ENCODE peak calls at places on chromosomes 7 and 10, in eight cellular contexts. One of them, this sample, is unnamed.

GRCh38 chr10:75202321-75203096 is 8.1 kb upstream of the VDAC2 start:
- ATAC-seq in IMR-90: peak
- ATAC-seq in Panc1: no peak
- ATAC-seq in stimulated activated memory B cell treated with anti-CD40 and anti-IgM and Interleukin-4, amounts not matched to agents 10 μg/mL and 1 μg/mL and 100 μg/mL, for 72 hours: no peak
- ATAC-seq in body of pancreas: peak
- ATAC-seq in Right ventricle myocardium superior: peak
- ATAC-seq in aorta: peak
- ATAC-seq in Right ventricle myocardium inferior: peak
- ATAC-seq in this sample: no peak

GRCh38 chr10:22453948-22454347 is 108.7 kb downstream of the SPAG6 start:
- ATAC-seq in IMR-90: no peak
- ATAC-seq in Panc1: no peak
- ATAC-seq in stimulated activated memory B cell treated with anti-CD40 and anti-IgM and Interleukin-4, amounts not matched to agents 10 μg/mL and 1 μg/mL and 100 μg/mL, for 72 hours: no peak
- ATAC-seq in body of pancreas: no peak
- ATAC-seq in Right ventricle myocardium superior: no peak
- ATAC-seq in aorta: no peak
- ATAC-seq in Right ventricle myocardium inferior: no peak
- ATAC-seq in this sample: no peak

GRCh38 chr10:74949434-74949833 is 123.0 kb downstream of the KAT6B start:
- ATAC-seq in IMR-90: peak
- ATAC-seq in Panc1: peak
- ATAC-seq in stimulated activated memory B cell treated with anti-CD40 and anti-IgM and Interleukin-4, amounts not matched to agents 10 μg/mL and 1 μg/mL and 100 μg/mL, for 72 hours: no peak
- ATAC-seq in body of pancreas: no peak
- ATAC-seq in Right ventricle myocardium superior: no peak
- ATAC-seq in aorta: no peak
- ATAC-seq in Right ventricle myocardium inferior: no peak
- ATAC-seq in this sample: peak

GRCh38 chr10:96978621-96979154 is 146.6 kb downstream of the LCOR start:
- ATAC-seq in IMR-90: no peak
- ATAC-seq in Panc1: no peak
- ATAC-seq in stimulated activated memory B cell treated with anti-CD40 and anti-IgM and Interleukin-4, amounts not matched to agents 10 μg/mL and 1 μg/mL and 100 μg/mL, for 72 hours: peak
- ATAC-seq in body of pancreas: no peak
- ATAC-seq in Right ventricle myocardium superior: no peak
- ATAC-seq in aorta: no peak
- ATAC-seq in Right ventricle myocardium inferior: no peak
- ATAC-seq in this sample: peak

GRCh38 chr7:29269941-29270340 is 75.4 kb downstream of the CHN2 start:
- ATAC-seq in IMR-90: no peak
- ATAC-seq in Panc1: no peak
- ATAC-seq in stimulated activated memory B cell treated with anti-CD40 and anti-IgM and Interleukin-4, amounts not matched to agents 10 μg/mL and 1 μg/mL and 100 μg/mL, for 72 hours: no peak
- ATAC-seq in body of pancreas: no peak
- ATAC-seq in Right ventricle myocardium superior: no peak
- ATAC-seq in aorta: no peak
- ATAC-seq in Right ventricle myocardium inferior: no peak
- ATAC-seq in this sample: no peak

GRCh38 chr7:158849553-158850389 is 6.6 kb upstream of the DYNC2I1 start:
- ATAC-seq in IMR-90: no peak
- ATAC-seq in Panc1: peak
- ATAC-seq in stimulated activated memory B cell treated with anti-CD40 and anti-IgM and Interleukin-4, amounts not matched to agents 10 μg/mL and 1 μg/mL and 100 μg/mL, for 72 hours: no peak
- ATAC-seq in body of pancreas: no peak
- ATAC-seq in Right ventricle myocardium superior: no peak
- ATAC-seq in aorta: peak
- ATAC-seq in Right ventricle myocardium inferior: peak
- ATAC-seq in this sample: no peak

GRCh38 chr10:24115403-24115802 is 93.5 kb upstream of the KIAA1217 start:
- ATAC-seq in IMR-90: no peak
- ATAC-seq in Panc1: no peak
- ATAC-seq in stimulated activated memory B cell treated with anti-CD40 and anti-IgM and Interleukin-4, amounts not matched to agents 10 μg/mL and 1 μg/mL and 100 μg/mL, for 72 hours: no peak
- ATAC-seq in body of pancreas: no peak
- ATAC-seq in Right ventricle myocardium superior: peak
- ATAC-seq in aorta: peak
- ATAC-seq in Right ventricle myocardium inferior: peak
- ATAC-seq in this sample: no peak

GRCh38 chr7:44541028-44541869 is at the start of gene NPC1L1:
- ATAC-seq in IMR-90: no peak
- ATAC-seq in Panc1: no peak
- ATAC-seq in stimulated activated memory B cell treated with anti-CD40 and anti-IgM and Interleukin-4, amounts not matched to agents 10 μg/mL and 1 μg/mL and 100 μg/mL, for 72 hours: no peak
- ATAC-seq in body of pancreas: peak
- ATAC-seq in Right ventricle myocardium superior: no peak
- ATAC-seq in aorta: no peak
- ATAC-seq in Right ventricle myocardium inferior: no peak
- ATAC-seq in this sample: no peak

GRCh38 chr7:51229106-51229537 is 87.5 kb downstream of the COBL start:
- ATAC-seq in IMR-90: no peak
- ATAC-seq in Panc1: peak
- ATAC-seq in stimulated activated memory B cell treated with anti-CD40 and anti-IgM and Interleukin-4, amounts not matched to agents 10 μg/mL and 1 μg/mL and 100 μg/mL, for 72 hours: no peak
- ATAC-seq in body of pancreas: no peak
- ATAC-seq in Right ventricle myocardium superior: no peak
- ATAC-seq in aorta: no peak
- ATAC-seq in Right ventricle myocardium inferior: no peak
- ATAC-seq in this sample: no peak

GRCh38 chr10:79172881-79173280 is 104.1 kb downstream of the ZMIZ1 start:
- ATAC-seq in IMR-90: no peak
- ATAC-seq in Panc1: no peak
- ATAC-seq in stimulated activated memory B cell treated with anti-CD40 and anti-IgM and Interleukin-4, amounts not matched to agents 10 μg/mL and 1 μg/mL and 100 μg/mL, for 72 hours: no peak
- ATAC-seq in body of pancreas: no peak
- ATAC-seq in Right ventricle myocardium superior: no peak
- ATAC-seq in aorta: no peak
- ATAC-seq in Right ventricle myocardium inferior: no peak
- ATAC-seq in this sample: no peak

GRCh38 chr10:96440257-96441125 is 73.2 kb downstream of the TLL2 start:
- ATAC-seq in IMR-90: no peak
- ATAC-seq in Panc1: no peak
- ATAC-seq in stimulated activated memory B cell treated with anti-CD40 and anti-IgM and Interleukin-4, amounts not matched to agents 10 μg/mL and 1 μg/mL and 100 μg/mL, for 72 hours: no peak
- ATAC-seq in body of pancreas: no peak
- ATAC-seq in Right ventricle myocardium superior: peak
- ATAC-seq in aorta: no peak
- ATAC-seq in Right ventricle myocardium inferior: peak
- ATAC-seq in this sample: no peak

GRCh38 chr10:19572056-19572455 is 244.2 kb upstream of the PLXDC2 start:
- ATAC-seq in IMR-90: no peak
- ATAC-seq in Panc1: no peak
- ATAC-seq in stimulated activated memory B cell treated with anti-CD40 and anti-IgM and Interleukin-4, amounts not matched to agents 10 μg/mL and 1 μg/mL and 100 μg/mL, for 72 hours: no peak
- ATAC-seq in body of pancreas: no peak
- ATAC-seq in Right ventricle myocardium superior: no peak
- ATAC-seq in aorta: no peak
- ATAC-seq in Right ventricle myocardium inferior: no peak
- ATAC-seq in this sample: no peak

GRCh38 chr10:19824397-19825342 is 8.4 kb downstream of the PLXDC2 start:
- ATAC-seq in IMR-90: no peak
- ATAC-seq in Panc1: no peak
- ATAC-seq in stimulated activated memory B cell treated with anti-CD40 and anti-IgM and Interleukin-4, amounts not matched to agents 10 μg/mL and 1 μg/mL and 100 μg/mL, for 72 hours: no peak
- ATAC-seq in body of pancreas: no peak
- ATAC-seq in Right ventricle myocardium superior: peak
- ATAC-seq in aorta: no peak
- ATAC-seq in Right ventricle myocardium inferior: no peak
- ATAC-seq in this sample: no peak

GRCh38 chr7:37216156-37216839 is 232.4 kb downstream of the ELMO1 start:
- ATAC-seq in IMR-90: no peak
- ATAC-seq in Panc1: no peak
- ATAC-seq in stimulated activated memory B cell treated with anti-CD40 and anti-IgM and Interleukin-4, amounts not matched to agents 10 μg/mL and 1 μg/mL and 100 μg/mL, for 72 hours: no peak
- ATAC-seq in body of pancreas: peak
- ATAC-seq in Right ventricle myocardium superior: peak
- ATAC-seq in aorta: no peak
- ATAC-seq in Right ventricle myocardium inferior: peak
- ATAC-seq in this sample: no peak

GRCh38 chr7:12584940-12585339 is 14.4 kb downstream of the SCIN start:
- ATAC-seq in IMR-90: no peak
- ATAC-seq in Panc1: no peak
- ATAC-seq in stimulated activated memory B cell treated with anti-CD40 and anti-IgM and Interleukin-4, amounts not matched to agents 10 μg/mL and 1 μg/mL and 100 μg/mL, for 72 hours: peak
- ATAC-seq in body of pancreas: no peak
- ATAC-seq in Right ventricle myocardium superior: peak
- ATAC-seq in aorta: peak
- ATAC-seq in Right ventricle myocardium inferior: peak
- ATAC-seq in this sample: no peak

GRCh38 chr7:1204460-1204859 is 28.2 kb upstream of the UNCX start:
- ATAC-seq in IMR-90: no peak
- ATAC-seq in Panc1: no peak
- ATAC-seq in stimulated activated memory B cell treated with anti-CD40 and anti-IgM and Interleukin-4, amounts not matched to agents 10 μg/mL and 1 μg/mL and 100 μg/mL, for 72 hours: no peak
- ATAC-seq in body of pancreas: no peak
- ATAC-seq in Right ventricle myocardium superior: no peak
- ATAC-seq in aorta: peak
- ATAC-seq in Right ventricle myocardium inferior: no peak
- ATAC-seq in this sample: no peak

GRCh38 chr7:72408966-72409637 is 3.0 kb downstream of the CALN1 start:
- ATAC-seq in IMR-90: no peak
- ATAC-seq in Panc1: no peak
- ATAC-seq in stimulated activated memory B cell treated with anti-CD40 and anti-IgM and Interleukin-4, amounts not matched to agents 10 μg/mL and 1 μg/mL and 100 μg/mL, for 72 hours: no peak
- ATAC-seq in body of pancreas: no peak
- ATAC-seq in Right ventricle myocardium superior: no peak
- ATAC-seq in aorta: no peak
- ATAC-seq in Right ventricle myocardium inferior: no peak
- ATAC-seq in this sample: no peak

GRCh38 chr7:90425376-90425775 is 22.1 kb downstream of the CLDN12 start:
- ATAC-seq in IMR-90: no peak
- ATAC-seq in Panc1: no peak
- ATAC-seq in stimulated activated memory B cell treated with anti-CD40 and anti-IgM and Interleukin-4, amounts not matched to agents 10 μg/mL and 1 μg/mL and 100 μg/mL, for 72 hours: no peak
- ATAC-seq in body of pancreas: no peak
- ATAC-seq in Right ventricle myocardium superior: no peak
- ATAC-seq in aorta: no peak
- ATAC-seq in Right ventricle myocardium inferior: no peak
- ATAC-seq in this sample: peak

GRCh38 chr7:77866370-77866769 is 67.8 kb downstream of the PHTF2 start:
- ATAC-seq in IMR-90: peak
- ATAC-seq in Panc1: no peak
- ATAC-seq in stimulated activated memory B cell treated with anti-CD40 and anti-IgM and Interleukin-4, amounts not matched to agents 10 μg/mL and 1 μg/mL and 100 μg/mL, for 72 hours: no peak
- ATAC-seq in body of pancreas: no peak
- ATAC-seq in Right ventricle myocardium superior: no peak
- ATAC-seq in aorta: no peak
- ATAC-seq in Right ventricle myocardium inferior: no peak
- ATAC-seq in this sample: no peak

GRCh38 chr10:60417898-60418297 is 28.2 kb upstream of the ANK3 start:
- ATAC-seq in IMR-90: peak
- ATAC-seq in Panc1: no peak
- ATAC-seq in stimulated activated memory B cell treated with anti-CD40 and anti-IgM and Interleukin-4, amounts not matched to agents 10 μg/mL and 1 μg/mL and 100 μg/mL, for 72 hours: peak
- ATAC-seq in body of pancreas: no peak
- ATAC-seq in Right ventricle myocardium superior: no peak
- ATAC-seq in aorta: no peak
- ATAC-seq in Right ventricle myocardium inferior: no peak
- ATAC-seq in this sample: peak

GRCh38 chr10:85111271-85111670 is 782.9 kb downstream of the CCSER2 start:
- ATAC-seq in IMR-90: no peak
- ATAC-seq in Panc1: no peak
- ATAC-seq in stimulated activated memory B cell treated with anti-CD40 and anti-IgM and Interleukin-4, amounts not matched to agents 10 μg/mL and 1 μg/mL and 100 μg/mL, for 72 hours: no peak
- ATAC-seq in body of pancreas: no peak
- ATAC-seq in Right ventricle myocardium superior: no peak
- ATAC-seq in aorta: no peak
- ATAC-seq in Right ventricle myocardium inferior: no peak
- ATAC-seq in this sample: no peak

GRCh38 chr10:30231071-30231652 is 117.9 kb downstream of the MTPAP start:
- ATAC-seq in IMR-90: no peak
- ATAC-seq in Panc1: no peak
- ATAC-seq in stimulated activated memory B cell treated with anti-CD40 and anti-IgM and Interleukin-4, amounts not matched to agents 10 μg/mL and 1 μg/mL and 100 μg/mL, for 72 hours: no peak
- ATAC-seq in body of pancreas: no peak
- ATAC-seq in Right ventricle myocardium superior: no peak
- ATAC-seq in aorta: no peak
- ATAC-seq in Right ventricle myocardium inferior: no peak
- ATAC-seq in this sample: no peak

GRCh38 chr10:19629559-19629958 is 186.7 kb upstream of the PLXDC2 start:
- ATAC-seq in IMR-90: peak
- ATAC-seq in Panc1: no peak
- ATAC-seq in stimulated activated memory B cell treated with anti-CD40 and anti-IgM and Interleukin-4, amounts not matched to agents 10 μg/mL and 1 μg/mL and 100 μg/mL, for 72 hours: no peak
- ATAC-seq in body of pancreas: peak
- ATAC-seq in Right ventricle myocardium superior: peak
- ATAC-seq in aorta: peak
- ATAC-seq in Right ventricle myocardium inferior: peak
- ATAC-seq in this sample: no peak

GRCh38 chr10:70616761-70617160 is 14.2 kb upstream of the PRF1 start:
- ATAC-seq in IMR-90: no peak
- ATAC-seq in Panc1: no peak
- ATAC-seq in stimulated activated memory B cell treated with anti-CD40 and anti-IgM and Interleukin-4, amounts not matched to agents 10 μg/mL and 1 μg/mL and 100 μg/mL, for 72 hours: no peak
- ATAC-seq in body of pancreas: no peak
- ATAC-seq in Right ventricle myocardium superior: no peak
- ATAC-seq in aorta: no peak
- ATAC-seq in Right ventricle myocardium inferior: no peak
- ATAC-seq in this sample: peak

GRCh38 chr10:133022784-133023115 is 65.0 kb upstream of the ADGRA1 start:
- ATAC-seq in IMR-90: peak
- ATAC-seq in Panc1: no peak
- ATAC-seq in stimulated activated memory B cell treated with anti-CD40 and anti-IgM and Interleukin-4, amounts not matched to agents 10 μg/mL and 1 μg/mL and 100 μg/mL, for 72 hours: no peak
- ATAC-seq in body of pancreas: no peak
- ATAC-seq in Right ventricle myocardium superior: no peak
- ATAC-seq in aorta: no peak
- ATAC-seq in Right ventricle myocardium inferior: no peak
- ATAC-seq in this sample: no peak

GRCh38 chr10:119325131-119325530 is 117.8 kb downstream of the GRK5 start:
- ATAC-seq in IMR-90: no peak
- ATAC-seq in Panc1: peak
- ATAC-seq in stimulated activated memory B cell treated with anti-CD40 and anti-IgM and Interleukin-4, amounts not matched to agents 10 μg/mL and 1 μg/mL and 100 μg/mL, for 72 hours: no peak
- ATAC-seq in body of pancreas: no peak
- ATAC-seq in Right ventricle myocardium superior: no peak
- ATAC-seq in aorta: no peak
- ATAC-seq in Right ventricle myocardium inferior: no peak
- ATAC-seq in this sample: no peak